ENCODE peak calls at places on chromosomes 11 and 22, in six cellular contexts. One of them, this sample, is unnamed.

GRCh38 chr11:108666373-108666772 is 1.5 kb downstream of the DDX10 start:
- DNase-seq in A549: no peak
- DNase-seq in RWPE1: no peak
- DNase-seq in upper lobe of left lung: no peak
- DNase-seq in GM20000: no peak
- DNase-seq in fibroblast of mammary gland: peak; percentile 15
- DNase-seq in this sample: no peak

GRCh38 chr11:25441432-25441831 is 890.5 kb upstream of the ANO3 start:
- DNase-seq in fibroblast of mammary gland: no peak
- DNase-seq in GM20000: no peak
- DNase-seq in A549: no peak
- DNase-seq in RWPE1: no peak
- DNase-seq in upper lobe of left lung: no peak
- DNase-seq in this sample: no peak

GRCh38 chr11:102415252-102415916 is 37.2 kb downstream of the TMEM123 start:
- DNase-seq in RWPE1: no peak
- DNase-seq in upper lobe of left lung: no peak
- DNase-seq in fibroblast of mammary gland: no peak
- DNase-seq in GM20000: no peak
- DNase-seq in A549: no peak
- DNase-seq in this sample: no peak

GRCh38 chr11:69089258-69089657 is 40.5 kb downstream of the TPCN2 start:
- DNase-seq in GM20000: no peak
- DNase-seq in fibroblast of mammary gland: peak; percentile 86
- DNase-seq in RWPE1: no peak
- DNase-seq in A549: no peak
- DNase-seq in upper lobe of left lung: no peak
- DNase-seq in this sample: no peak

GRCh38 chr11:65727865-65728264 is 7.3 kb upstream of the RNASEH2C start:
- DNase-seq in upper lobe of left lung: peak; percentile 55
- DNase-seq in RWPE1: no peak
- DNase-seq in GM20000: no peak
- DNase-seq in fibroblast of mammary gland: no peak
- DNase-seq in A549: no peak
- DNase-seq in this sample: no peak

GRCh38 chr22:47202819-47203553 is 440.5 kb downstream of the TBC1D22A start:
- DNase-seq in fibroblast of mammary gland: no peak
- DNase-seq in upper lobe of left lung: no peak
- DNase-seq in RWPE1: no peak
- DNase-seq in GM20000: peak; percentile 12
- DNase-seq in A549: no peak
- DNase-seq in this sample: no peak

GRCh38 chr11:33542921-33543320 is 157.7 kb downstream of the C11orf91 start:
- DNase-seq in A549: peak; percentile 86
- DNase-seq in upper lobe of left lung: no peak
- DNase-seq in GM20000: peak; percentile 66
- DNase-seq in RWPE1: peak; percentile 59
- DNase-seq in fibroblast of mammary gland: peak; percentile 52
- DNase-seq in this sample: peak; percentile 61

GRCh38 chr11:61760946-61761345 is 8.5 kb downstream of the MYRF start:
- DNase-seq in RWPE1: no peak
- DNase-seq in fibroblast of mammary gland: no peak
- DNase-seq in GM20000: no peak
- DNase-seq in A549: no peak
- DNase-seq in upper lobe of left lung: peak; percentile 52
- DNase-seq in this sample: no peak

GRCh38 chr11:2816941-2817421 is 68.6 kb downstream of the CDKN1C start:
- DNase-seq in fibroblast of mammary gland: peak; percentile 71
- DNase-seq in A549: no peak
- DNase-seq in GM20000: no peak
- DNase-seq in upper lobe of left lung: peak; percentile 49
- DNase-seq in RWPE1: no peak
- DNase-seq in this sample: no peak

GRCh38 chr11:68927280-68928107 is 23.8 kb downstream of the IGHMBP2 start:
- DNase-seq in RWPE1: no peak
- DNase-seq in A549: no peak
- DNase-seq in fibroblast of mammary gland: no peak
- DNase-seq in upper lobe of left lung: no peak
- DNase-seq in GM20000: peak; percentile 72
- DNase-seq in this sample: no peak

GRCh38 chr22:38549106-38549884 is 20.7 kb downstream of the DMC1 start:
- DNase-seq in fibroblast of mammary gland: no peak
- DNase-seq in GM20000: no peak
- DNase-seq in upper lobe of left lung: no peak
- DNase-seq in A549: no peak
- DNase-seq in RWPE1: peak; percentile 13
- DNase-seq in this sample: no peak

GRCh38 chr11:112157274-112157766 is 6.6 kb downstream of the IL18 start:
- DNase-seq in RWPE1: peak; percentile 93
- DNase-seq in GM20000: no peak
- DNase-seq in upper lobe of left lung: no peak
- DNase-seq in fibroblast of mammary gland: peak; percentile 99
- DNase-seq in A549: peak; percentile 85
- DNase-seq in this sample: no peak

GRCh38 chr11:113162590-113162961 is 151.8 kb upstream of the TTC12 start:
- DNase-seq in RWPE1: no peak
- DNase-seq in fibroblast of mammary gland: no peak
- DNase-seq in GM20000: no peak
- DNase-seq in A549: no peak
- DNase-seq in upper lobe of left lung: no peak
- DNase-seq in this sample: no peak

GRCh38 chr11:114915871-114916270 is 237.5 kb downstream of the NXPE2 start:
- DNase-seq in upper lobe of left lung: no peak
- DNase-seq in RWPE1: no peak
- DNase-seq in GM20000: no peak
- DNase-seq in A549: no peak
- DNase-seq in fibroblast of mammary gland: no peak
- DNase-seq in this sample: no peak

GRCh38 chr11:111322534-111322933 is 24.2 kb downstream of the POU2AF3 start:
- DNase-seq in fibroblast of mammary gland: no peak
- DNase-seq in GM20000: no peak
- DNase-seq in upper lobe of left lung: no peak
- DNase-seq in RWPE1: no peak
- DNase-seq in A549: no peak
- DNase-seq in this sample: no peak

GRCh38 chr11:103806130-103806900 is 230.1 kb upstream of the DDI1 start:
- DNase-seq in RWPE1: no peak
- DNase-seq in upper lobe of left lung: no peak
- DNase-seq in A549: peak; percentile 6
- DNase-seq in fibroblast of mammary gland: peak; percentile 95
- DNase-seq in GM20000: no peak
- DNase-seq in this sample: no peak

GRCh38 chr22:21714784-21715183 is 20.8 kb downstream of the YPEL1 start:
- DNase-seq in A549: no peak
- DNase-seq in fibroblast of mammary gland: no peak
- DNase-seq in upper lobe of left lung: no peak
- DNase-seq in RWPE1: peak; percentile 45
- DNase-seq in GM20000: no peak
- DNase-seq in this sample: no peak

GRCh38 chr11:720642-721346 is 14.8 kb downstream of the EPS8L2 start:
- DNase-seq in upper lobe of left lung: peak; percentile 84
- DNase-seq in A549: no peak
- DNase-seq in fibroblast of mammary gland: no peak
- DNase-seq in GM20000: peak; percentile 77
- DNase-seq in RWPE1: no peak
- DNase-seq in this sample: no peak

GRCh38 chr22:46589141-46589748 is 30.9 kb upstream of the GRAMD4 start:
- DNase-seq in GM20000: no peak
- DNase-seq in fibroblast of mammary gland: no peak
- DNase-seq in A549: no peak
- DNase-seq in upper lobe of left lung: peak; percentile 40
- DNase-seq in RWPE1: no peak
- DNase-seq in this sample: no peak

GRCh38 chr11:76902121-76903014 is 41.6 kb downstream of the ACER3 start:
- DNase-seq in upper lobe of left lung: no peak
- DNase-seq in fibroblast of mammary gland: no peak
- DNase-seq in RWPE1: no peak
- DNase-seq in A549: no peak
- DNase-seq in GM20000: no peak
- DNase-seq in this sample: no peak

GRCh38 chr11:76237914-76238313 is 31.6 kb upstream of the WNT11 start:
- DNase-seq in RWPE1: no peak
- DNase-seq in fibroblast of mammary gland: peak; percentile 36
- DNase-seq in A549: peak; percentile 58
- DNase-seq in GM20000: no peak
- DNase-seq in upper lobe of left lung: no peak
- DNase-seq in this sample: no peak

GRCh38 chr11:118484405-118484804 is 42.9 kb upstream of the TTC36 start:
- DNase-seq in upper lobe of left lung: no peak
- DNase-seq in RWPE1: no peak
- DNase-seq in GM20000: no peak
- DNase-seq in A549: no peak
- DNase-seq in fibroblast of mammary gland: no peak
- DNase-seq in this sample: no peak
- TF ChIP-seq CTCF in upper lobe of left lung: no peak
- TF ChIP-seq CTCF in RWPE1: no peak
- TF ChIP-seq CTCF in GM20000: no peak
- TF ChIP-seq CTCF in A549: no peak
- TF ChIP-seq CTCF in fibroblast of mammary gland: no peak
- TF ChIP-seq CTCF in this sample: no peak

DNA sequence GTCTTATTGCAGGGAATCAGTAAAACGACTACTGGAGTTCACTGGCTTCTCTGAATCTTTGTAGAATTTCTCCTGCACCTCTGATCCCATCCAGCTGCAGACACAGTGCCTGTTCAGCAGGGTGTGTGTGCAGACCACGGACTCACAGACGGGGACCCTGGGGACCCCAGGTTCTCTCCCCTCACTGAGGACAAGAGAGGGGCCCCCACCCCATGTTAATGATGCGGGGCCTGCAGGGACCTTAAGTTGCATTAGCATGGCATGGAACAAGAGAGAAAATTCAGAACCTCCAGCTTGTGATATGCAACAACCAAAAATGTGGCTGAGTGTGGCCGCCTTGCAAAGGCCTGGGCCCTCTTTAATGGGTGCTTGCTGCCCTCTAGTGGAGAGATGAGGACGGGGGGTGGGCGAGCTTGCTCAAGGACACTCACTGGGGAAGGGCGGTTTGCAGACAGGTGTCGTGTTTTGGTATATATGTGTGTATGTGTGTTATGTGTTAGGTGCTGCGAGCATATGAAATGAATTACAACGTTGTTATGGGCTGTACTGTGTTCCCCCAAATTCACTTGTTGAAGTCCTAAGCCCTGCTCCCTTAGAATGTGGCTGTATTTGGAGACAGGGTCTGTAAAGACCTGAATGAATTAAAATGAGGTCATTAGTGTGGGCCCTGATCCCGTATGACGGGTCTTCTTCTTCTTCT is 84.4 kb upstream of the SEPTIN5 start:
- DNase-seq in fibroblast of mammary gland: peak; percentile 66
- DNase-seq in upper lobe of left lung: no peak
- DNase-seq in RWPE1: peak; percentile 85
- DNase-seq in A549: peak; percentile 84
- DNase-seq in GM20000: peak; percentile 92
- DNase-seq in this sample: peak; percentile 66
- TF ChIP-seq CTCF in fibroblast of mammary gland: peak; percentile 89
- TF ChIP-seq CTCF in upper lobe of left lung: peak; percentile 89
- TF ChIP-seq CTCF in RWPE1: peak; percentile 87
- TF ChIP-seq CTCF in A549: peak; percentile 66
- TF ChIP-seq CTCF in GM20000: peak; percentile 87
- TF ChIP-seq CTCF in this sample: peak; percentile 80

GRCh38 chr11:131762346-131763110 is 392.1 kb downstream of the NTM start:
- DNase-seq in A549: no peak
- DNase-seq in upper lobe of left lung: peak; percentile 24
- DNase-seq in RWPE1: no peak
- DNase-seq in GM20000: no peak
- DNase-seq in fibroblast of mammary gland: no peak
- DNase-seq in this sample: no peak

GRCh38 chr11:131759140-131759539 is 388.7 kb downstream of the NTM start:
- DNase-seq in upper lobe of left lung: no peak
- DNase-seq in RWPE1: no peak
- DNase-seq in GM20000: no peak
- DNase-seq in fibroblast of mammary gland: no peak
- DNase-seq in A549: no peak
- DNase-seq in this sample: no peak

GRCh38 chr11:131758726-131759125 is 388.3 kb downstream of the NTM start:
- DNase-seq in A549: no peak
- DNase-seq in fibroblast of mammary gland: no peak
- DNase-seq in GM20000: no peak
- DNase-seq in upper lobe of left lung: no peak
- DNase-seq in RWPE1: no peak
- DNase-seq in this sample: no peak

GRCh38 chr11:131763193-131763890 is 392.9 kb downstream of the NTM start:
- DNase-seq in GM20000: no peak
- DNase-seq in A549: no peak
- DNase-seq in upper lobe of left lung: no peak
- DNase-seq in RWPE1: no peak
- DNase-seq in fibroblast of mammary gland: no peak
- DNase-seq in this sample: no peak

DNA sequence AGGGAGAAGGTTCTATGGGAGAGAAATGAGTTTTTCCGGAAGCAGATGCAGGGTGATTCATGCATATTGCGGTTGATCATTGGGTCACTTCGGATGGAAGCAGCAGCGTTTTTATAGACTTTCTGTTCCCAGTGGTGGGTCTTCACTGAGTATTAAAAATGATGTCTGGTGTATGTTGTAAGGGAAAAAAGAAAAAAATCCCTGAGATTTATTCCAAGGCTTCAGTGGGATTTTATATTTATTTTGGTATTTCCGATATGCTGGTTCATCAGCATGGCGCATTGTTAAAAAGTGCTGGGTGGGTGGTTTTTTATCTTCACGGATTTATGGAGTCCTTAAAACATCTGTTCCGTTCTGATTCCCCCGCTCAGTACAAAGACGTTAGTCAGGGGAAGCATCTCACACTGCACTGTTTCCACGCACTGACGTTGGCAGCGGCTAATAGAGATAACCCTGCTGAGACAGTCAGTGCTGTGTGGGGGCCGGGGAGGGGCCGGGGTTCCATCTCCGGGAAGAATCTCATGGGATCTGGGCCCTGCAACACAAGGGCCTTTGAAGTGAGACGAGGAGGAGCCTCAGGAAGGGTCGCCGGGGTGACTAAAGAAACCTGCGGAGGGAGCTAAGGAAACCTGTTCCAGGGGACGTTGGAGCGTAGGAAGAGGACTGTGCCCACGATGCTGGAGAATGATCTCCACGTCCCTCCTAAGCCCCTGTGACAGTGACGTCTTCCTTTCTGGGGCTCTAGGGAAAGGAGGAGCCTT is 390.0 kb downstream of the NTM start:
- DNase-seq in upper lobe of left lung: peak; percentile 17
- DNase-seq in A549: no peak
- DNase-seq in fibroblast of mammary gland: peak; percentile 91
- DNase-seq in GM20000: no peak
- DNase-seq in RWPE1: no peak
- DNase-seq in this sample: no peak
- TF ChIP-seq CTCF in upper lobe of left lung: no peak
- TF ChIP-seq CTCF in A549: no peak
- TF ChIP-seq CTCF in fibroblast of mammary gland: no peak
- TF ChIP-seq CTCF in GM20000: no peak
- TF ChIP-seq CTCF in RWPE1: no peak
- TF ChIP-seq CTCF in this sample: no peak

DNA sequence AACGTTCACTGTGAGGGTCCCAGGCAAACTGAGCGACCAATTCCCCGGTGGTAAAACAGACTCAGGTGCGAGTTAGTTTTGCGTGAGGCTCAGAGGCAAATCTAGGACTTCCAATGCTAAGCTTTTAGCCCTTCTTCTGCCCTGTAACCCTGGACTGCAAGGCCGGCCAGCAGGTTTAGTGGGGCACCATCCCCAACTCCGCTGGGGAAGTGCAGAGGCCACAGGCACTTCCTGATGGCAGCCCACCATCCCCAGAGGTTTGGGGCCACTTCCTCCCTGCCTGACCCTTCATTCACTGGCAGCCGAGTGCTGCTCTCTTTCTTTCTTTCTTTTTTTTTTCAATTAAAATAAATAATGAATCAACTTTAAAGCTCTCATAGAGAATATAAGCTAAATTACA is 124.6 kb upstream of the B3GAT1 start:
- DNase-seq in GM20000: no peak
- DNase-seq in fibroblast of mammary gland: no peak
- DNase-seq in upper lobe of left lung: no peak
- DNase-seq in RWPE1: no peak
- DNase-seq in A549: no peak
- DNase-seq in this sample: peak; percentile 10
- TF ChIP-seq CTCF in GM20000: no peak
- TF ChIP-seq CTCF in fibroblast of mammary gland: no peak
- TF ChIP-seq CTCF in upper lobe of left lung: no peak
- TF ChIP-seq CTCF in RWPE1: no peak
- TF ChIP-seq CTCF in A549: no peak
- TF ChIP-seq CTCF in this sample: no peak